ENCODE peak calls at places on chromosomes 4 and X, in five cellular contexts. S is HepG2, N is A549, Q is H1, B is K562. J is an unnamed sample.
A peak's percentile ranks its signal among the peaks of the same experiment; 100 is the strongest.

GRCh38 chr4:179858221-179858620 is 2385.0 kb upstream of the TENM3 start:
- DNase-seq in S (no peak), N (no peak), Q (no peak), B (no peak), J (no peak)

GRCh38 chrX:153643431-153644351 is 3.3 kb upstream of the DUSP9 start:
- DNase-seq in S (no peak), N (peak; percentile 44), Q (no peak), B (peak; percentile 78), J (no peak)

GRCh38 chr4:174086829-174087799 is 196.4 kb downstream of the FBXO8 start:
- DNase-seq in S (no peak), N (no peak), Q (no peak), B (no peak), J (no peak)

GRCh38 chrX:92351531-92351930 is 572.4 kb downstream of the PCDH11X start:
- DNase-seq in S (no peak), N (no peak), Q (no peak), B (no peak), J (no peak)

GRCh38 chr4:175891863-175892262 is 79.8 kb upstream of the GPM6A start:
- DNase-seq in S (peak; percentile 3), N (no peak), Q (no peak), B (no peak), J (no peak)

GRCh38 chrX:111585337-111585736 is 73.9 kb downstream of the SERTM2 start:
- DNase-seq in S (no peak), N (no peak), Q (no peak), B (no peak), J (no peak)

GRCh38 chr4:26321326-26322276 is 787 bp downstream of the RBPJ start:
- DNase-seq in S (peak; percentile 5), N (peak; percentile 5), Q (no peak), B (no peak), J (peak; percentile 41)

GRCh38 chr4:103002551-103002950 is 17.0 kb downstream of the SLC9B1 start:
- DNase-seq in S (no peak), N (no peak), Q (no peak), B (no peak), J (peak; percentile 27)

GRCh38 chr4:109472343-109472761 is 38.7 kb downstream of the SEC24B start:
- DNase-seq in S (no peak), N (no peak), Q (no peak), B (peak; percentile 20), J (peak; percentile 21)

GRCh38 chr4:168167714-168168284 is 75.5 kb downstream of the ANXA10 start:
- DNase-seq in S (no peak), N (no peak), Q (no peak), B (no peak), J (no peak)

GRCh38 chr4:130511776-130512175 is 1415.8 kb downstream of the C4orf33 start:
- DNase-seq in S (no peak), N (no peak), Q (no peak), B (no peak), J (peak; percentile 68)

GRCh38 chr4:124334119-124334518 is 378.4 kb downstream of the ANKRD50 start:
- DNase-seq in S (peak; percentile 24), N (peak; percentile 10), Q (peak; percentile 5), B (peak; percentile 10), J (peak; percentile 88)

GRCh38 chrX:133859860-133860259 is 125.5 kb downstream of the GPC3 start:
- DNase-seq in S (no peak), N (no peak), Q (no peak), B (no peak), J (no peak)

DNA sequence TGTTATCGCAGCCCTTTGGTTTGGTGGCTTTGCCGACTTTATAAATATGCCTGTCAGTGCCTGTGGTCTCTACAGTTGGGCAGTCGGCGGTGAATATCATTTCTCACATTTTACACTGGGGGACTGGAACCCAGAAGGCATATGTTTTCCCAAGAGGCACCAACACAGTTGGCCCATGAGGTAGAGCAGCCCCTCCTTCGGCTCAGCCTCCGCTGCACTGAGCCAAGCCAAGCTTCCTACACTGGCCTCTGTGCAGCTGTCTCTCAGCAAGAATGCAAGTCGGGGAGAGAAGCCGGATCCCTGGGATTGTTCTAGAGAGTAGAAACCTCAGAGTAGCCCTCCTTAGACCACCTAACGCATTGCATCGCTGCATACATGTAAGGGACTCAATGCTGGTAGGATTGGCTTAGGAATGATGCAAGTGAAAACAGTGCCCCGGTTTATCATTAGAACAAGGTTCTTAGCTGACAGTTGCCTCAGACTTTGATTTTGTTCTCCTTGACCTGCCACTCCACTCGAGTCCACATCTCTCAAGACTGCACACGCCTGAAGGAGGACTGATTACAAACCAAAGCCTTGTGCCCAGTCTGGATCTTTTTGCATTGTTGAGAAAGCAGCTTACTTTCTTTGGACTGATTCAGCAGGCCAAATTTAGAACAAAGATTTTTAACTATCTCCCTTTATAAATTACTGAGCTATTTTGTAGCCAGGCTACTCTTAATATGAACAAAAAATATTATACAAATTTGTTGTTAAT is 125.4 kb downstream of the PTTG2 start:
- DNase-seq in S (no peak), N (no peak), Q (no peak), B (no peak), J (no peak)
- H3K4me1 ChIP-seq in S (peaks cover 56% of the 10 kb centered on the region), N (no peaks in the 10 kb centered on the region), Q (peaks cover 17% of the 10 kb centered on the region), B (peaks cover 11% of the 10 kb centered on the region), J (peaks cover 24% of the 10 kb centered on the region)

DNA sequence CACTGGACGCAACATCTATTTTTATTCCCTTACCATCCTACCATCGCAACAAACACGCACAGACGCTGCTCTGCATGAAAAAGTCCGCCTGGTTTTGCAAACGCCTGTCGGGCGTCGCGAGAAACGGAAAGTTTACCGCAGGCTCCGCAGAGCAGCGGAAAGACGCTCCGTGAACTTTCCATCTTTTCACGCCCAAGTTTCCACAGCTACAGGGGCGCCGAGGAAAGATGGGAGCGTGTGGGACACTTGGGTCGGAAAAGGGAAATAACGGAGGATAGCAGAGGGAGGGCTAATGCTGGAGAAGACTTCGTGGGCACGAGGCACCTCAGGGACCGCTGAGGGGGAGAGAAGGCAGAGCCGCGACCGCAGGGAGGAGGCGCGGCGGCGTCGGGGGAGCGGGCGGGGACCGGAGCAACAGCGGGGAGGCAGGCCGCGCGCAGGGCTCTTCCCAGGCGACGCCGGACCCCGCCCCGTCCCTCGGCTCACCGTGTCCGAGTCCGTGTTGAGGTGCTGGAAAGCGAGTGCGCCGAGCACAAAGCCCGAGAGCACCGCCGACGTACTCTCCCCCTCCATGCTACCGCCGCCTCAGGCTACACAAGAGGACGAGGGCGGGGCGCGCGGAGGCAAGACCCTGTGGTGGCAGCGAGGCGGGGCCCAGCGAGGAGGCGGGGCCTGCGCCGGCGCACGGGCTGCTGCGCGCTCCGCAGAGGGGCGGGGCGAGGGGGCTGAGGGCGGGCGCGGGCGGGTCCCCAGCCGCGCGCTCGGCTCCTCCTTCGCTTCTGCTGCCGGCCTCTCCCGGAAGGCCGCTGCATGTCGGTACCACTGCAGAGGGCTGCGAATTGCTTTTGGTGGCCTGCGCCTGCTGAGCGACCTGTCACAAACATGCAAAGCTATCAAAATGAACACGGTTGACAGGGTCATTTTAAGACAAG is at the start of gene ABRAXAS1:
- DNase-seq in S (peak; percentile 91), N (peak; percentile 79), Q (peak; percentile 87), B (peak; percentile 98), J (peak; percentile 96)
- TF ChIP-seq POLR2A in S (peak; percentile 84), N (peak; percentile 62), Q (peak; percentile 54), B (peak; percentile 84), J (peak; percentile 91)

DNA sequence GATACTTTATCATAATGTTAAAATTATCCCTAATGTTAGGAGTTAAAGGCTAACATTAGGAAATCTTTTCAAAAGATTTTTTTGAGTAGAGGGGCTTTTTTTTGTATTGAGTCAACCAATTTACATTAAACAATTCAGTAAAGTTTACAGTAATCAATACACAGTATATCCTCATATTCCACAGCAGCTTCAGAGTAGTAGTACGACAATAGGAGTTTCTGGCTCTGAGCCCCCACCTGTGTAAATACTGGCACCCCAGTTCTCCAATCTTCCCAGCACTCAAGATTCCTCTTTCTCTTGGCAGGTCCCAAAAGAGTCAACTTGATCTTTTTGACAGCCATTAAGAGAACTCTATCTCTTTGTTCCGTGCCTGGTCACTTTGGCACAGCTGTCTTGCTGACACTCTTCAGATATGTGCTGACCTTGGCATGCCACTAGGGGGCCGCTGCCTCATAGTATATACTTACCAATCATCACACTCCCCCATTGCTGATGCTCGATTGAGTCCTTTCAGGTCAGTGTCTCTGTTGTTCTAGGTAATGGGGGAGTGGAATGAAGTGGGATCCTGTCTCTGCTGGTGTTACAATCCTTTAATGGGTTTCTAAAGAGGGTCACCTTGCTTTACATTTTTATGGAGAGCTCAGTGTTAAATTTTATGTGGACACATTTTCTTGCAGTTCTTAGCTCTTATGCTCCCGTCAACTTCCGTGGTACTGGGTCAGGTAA is 19.5 kb upstream of the CCNI start:
- DNase-seq in S (peak; percentile 49), N (peak; percentile 33), Q (peak; percentile 38), B (peak; percentile 61), J (peak; percentile 68)
- TF ChIP-seq JUN in S (no peak), N (no peak), Q (no peak), B (no peak), J (no peak)

GRCh38 chrX:38881066-38881465 is 79.8 kb downstream of the MID1IP1 start:
- DNase-seq in S (no peak), N (no peak), Q (no peak), B (no peak), J (no peak)

GRCh38 chrX:38880460-38880859 is 79.2 kb downstream of the MID1IP1 start:
- DNase-seq in S (peak; percentile 2), N (peak; percentile 1), Q (no peak), B (no peak), J (peak; percentile 1)

GRCh38 chrX:38881727-38882126 is 80.5 kb downstream of the MID1IP1 start:
- DNase-seq in S (no peak), N (no peak), Q (no peak), B (no peak), J (no peak)

GRCh38 chrX:38886112-38886511 is 84.9 kb downstream of the MID1IP1 start:
- DNase-seq in S (no peak), N (no peak), Q (no peak), B (no peak), J (no peak)

DNA sequence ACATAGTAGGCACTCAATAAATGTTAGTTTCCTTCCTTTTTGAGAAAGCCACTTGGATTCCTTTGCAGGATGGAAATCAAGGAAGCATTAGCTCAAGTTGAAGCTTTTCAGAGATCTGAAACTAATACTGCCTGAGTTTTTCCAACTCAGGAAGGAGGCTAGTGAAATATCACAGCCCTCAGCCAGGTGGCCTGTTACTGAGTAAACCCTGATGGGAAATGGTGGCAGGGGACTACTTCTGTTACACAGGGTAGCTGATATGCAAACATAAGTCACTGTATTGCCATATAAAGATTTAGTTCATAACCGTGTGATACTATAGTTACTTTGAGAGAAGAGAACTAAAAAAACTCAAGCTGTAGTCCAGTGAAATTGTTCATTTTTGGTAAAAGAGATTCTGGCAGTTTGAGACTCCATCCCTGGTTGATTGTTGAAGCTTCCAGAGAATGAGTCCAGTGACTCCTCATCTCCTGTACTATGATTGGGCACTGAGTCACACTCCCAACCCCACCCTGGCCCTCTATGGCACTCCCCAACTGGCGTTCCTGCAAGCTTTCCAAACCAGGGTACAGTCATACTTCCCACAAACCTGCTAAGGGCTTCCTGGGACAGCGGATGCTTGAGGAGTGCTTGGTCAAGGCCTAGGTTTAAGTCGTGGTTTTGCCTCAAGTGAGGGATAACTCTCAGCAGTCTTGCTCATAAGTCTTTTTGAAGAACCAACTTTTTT is 81.8 kb downstream of the MID1IP1 start:
- DNase-seq in S (no peak), N (no peak), Q (no peak), B (no peak), J (peak; percentile 13)
- H3K4me1 ChIP-seq in S (peaks cover 14% of the 10 kb centered on the region), N (peaks cover 4% of the 10 kb centered on the region), Q (no peaks in the 10 kb centered on the region), B (peaks cover 5% of the 10 kb centered on the region), J (peaks cover 3% of the 10 kb centered on the region)

GRCh38 chr4:10462876-10463275 is 5.7 kb upstream of the ZNF518B start:
- DNase-seq in S (no peak), N (no peak), Q (no peak), B (no peak), J (no peak)

GRCh38 chr4:10459305-10459704 is 2.1 kb upstream of the ZNF518B start:
- DNase-seq in S (no peak), N (no peak), Q (no peak), B (no peak), J (no peak)

GRCh38 chr4:10460313-10461047 is 3.3 kb upstream of the ZNF518B start:
- DNase-seq in S (no peak), N (no peak), Q (no peak), B (no peak), J (no peak)

GRCh38 chr4:10461850-10462400 is 4.7 kb upstream of the ZNF518B start:
- DNase-seq in S (no peak), N (no peak), Q (no peak), B (no peak), J (no peak)

GRCh38 chr4:10461091-10461849 is 4.0 kb upstream of the ZNF518B start:
- DNase-seq in S (no peak), N (peak; percentile 9), Q (no peak), B (peak; percentile 83), J (peak; percentile 67)
- TF ChIP-seq POLR2A in S (no peak), N (no peak), Q (no peak), B (peak; percentile 62), J (no peak)

J was measured in endothelial cell of umbilical vein.